ENCODE peak calls at places on chromosome 12, in ten cellular contexts. One of them, this sample, is unnamed.

GRCh38 chr12:101038289-101038871 is 171.7 kb downstream of the SLC5A8 start:
- DNase-seq in uterus: no peak
- DNase-seq in PC-9: no peak
- DNase-seq in fibroblast of lung: peak; percentile 12
- DNase-seq in astrocyte: no peak
- DNase-seq in lung: no peak
- DNase-seq in cardiac muscle cell: no peak
- DNase-seq in coronary artery: no peak
- DNase-seq in aorta: no peak
- DNase-seq in small intestine: no peak
- DNase-seq in this sample: no peak

GRCh38 chr12:82817368-82817767 is 130.7 kb downstream of the TMTC2 start:
- DNase-seq in fibroblast of lung: no peak
- DNase-seq in astrocyte: no peak
- DNase-seq in small intestine: no peak
- DNase-seq in lung: no peak
- DNase-seq in coronary artery: no peak
- DNase-seq in uterus: no peak
- DNase-seq in aorta: no peak
- DNase-seq in cardiac muscle cell: no peak
- DNase-seq in PC-9: no peak
- DNase-seq in this sample: no peak

GRCh38 chr12:1384910-1385309 is 209.5 kb downstream of the FBXL14 start:
- DNase-seq in astrocyte: no peak
- DNase-seq in aorta: no peak
- DNase-seq in small intestine: no peak
- DNase-seq in cardiac muscle cell: no peak
- DNase-seq in fibroblast of lung: peak; percentile 6
- DNase-seq in PC-9: no peak
- DNase-seq in coronary artery: no peak
- DNase-seq in uterus: no peak
- DNase-seq in lung: no peak
- DNase-seq in this sample: no peak

GRCh38 chr12:58046281-58046680 is 104.9 kb downstream of the ATP23 start:
- DNase-seq in fibroblast of lung: peak; percentile 6
- DNase-seq in uterus: no peak
- DNase-seq in coronary artery: no peak
- DNase-seq in cardiac muscle cell: no peak
- DNase-seq in PC-9: no peak
- DNase-seq in astrocyte: no peak
- DNase-seq in aorta: no peak
- DNase-seq in lung: no peak
- DNase-seq in small intestine: no peak
- DNase-seq in this sample: no peak

GRCh38 chr12:120994589-120995337 is 16.4 kb downstream of the HNF1A start:
- DNase-seq in coronary artery: no peak
- DNase-seq in lung: no peak
- DNase-seq in astrocyte: no peak
- DNase-seq in cardiac muscle cell: no peak
- DNase-seq in uterus: no peak
- DNase-seq in aorta: no peak
- DNase-seq in small intestine: no peak
- DNase-seq in fibroblast of lung: no peak
- DNase-seq in PC-9: no peak
- DNase-seq in this sample: no peak

GRCh38 chr12:100168562-100168961 is 25.9 kb upstream of the BLTP3B start:
- DNase-seq in coronary artery: no peak
- DNase-seq in PC-9: no peak
- DNase-seq in aorta: no peak
- DNase-seq in lung: no peak
- DNase-seq in uterus: no peak
- DNase-seq in astrocyte: no peak
- DNase-seq in fibroblast of lung: no peak
- DNase-seq in small intestine: no peak
- DNase-seq in cardiac muscle cell: no peak
- DNase-seq in this sample: no peak

GRCh38 chr12:49288922-49289555 is 5.9 kb upstream of the PRPH start:
- DNase-seq in lung: no peak
- DNase-seq in cardiac muscle cell: no peak
- DNase-seq in aorta: no peak
- DNase-seq in coronary artery: no peak
- DNase-seq in astrocyte: no peak
- DNase-seq in PC-9: no peak
- DNase-seq in small intestine: no peak
- DNase-seq in fibroblast of lung: no peak
- DNase-seq in uterus: no peak
- DNase-seq in this sample: no peak

GRCh38 chr12:92138144-92138543 is 7.5 kb downstream of the BTG1 start:
- DNase-seq in uterus: no peak
- DNase-seq in coronary artery: no peak
- DNase-seq in small intestine: no peak
- DNase-seq in PC-9: no peak
- DNase-seq in fibroblast of lung: peak; percentile 43
- DNase-seq in astrocyte: no peak
- DNase-seq in aorta: no peak
- DNase-seq in lung: no peak
- DNase-seq in cardiac muscle cell: no peak
- DNase-seq in this sample: no peak

GRCh38 chr12:94792690-94793089 is 142.3 kb upstream of the TMCC3 start:
- DNase-seq in coronary artery: no peak
- DNase-seq in aorta: no peak
- DNase-seq in small intestine: no peak
- DNase-seq in astrocyte: no peak
- DNase-seq in PC-9: no peak
- DNase-seq in cardiac muscle cell: no peak
- DNase-seq in uterus: no peak
- DNase-seq in lung: no peak
- DNase-seq in fibroblast of lung: peak; percentile 49
- DNase-seq in this sample: peak; percentile 78

GRCh38 chr12:80707830-80708534 is 548 bp downstream of the MYF6 start:
- DNase-seq in cardiac muscle cell: no peak
- DNase-seq in uterus: no peak
- DNase-seq in small intestine: no peak
- DNase-seq in astrocyte: peak; percentile 6
- DNase-seq in coronary artery: no peak
- DNase-seq in aorta: no peak
- DNase-seq in PC-9: no peak
- DNase-seq in fibroblast of lung: no peak
- DNase-seq in lung: no peak
- DNase-seq in this sample: no peak

GRCh38 chr12:34297790-34298164 is 275.5 kb downstream of the ALG10 start:
- DNase-seq in astrocyte: no peak
- DNase-seq in aorta: no peak
- DNase-seq in small intestine: no peak
- DNase-seq in coronary artery: no peak
- DNase-seq in cardiac muscle cell: no peak
- DNase-seq in PC-9: no peak
- DNase-seq in lung: no peak
- DNase-seq in fibroblast of lung: no peak
- DNase-seq in uterus: no peak
- DNase-seq in this sample: no peak

GRCh38 chr12:11719678-11720099 is 70.2 kb downstream of the ETV6 start:
- DNase-seq in coronary artery: peak; percentile 79
- DNase-seq in small intestine: no peak
- DNase-seq in uterus: no peak
- DNase-seq in astrocyte: peak; percentile 97
- DNase-seq in fibroblast of lung: peak; percentile 75
- DNase-seq in PC-9: no peak
- DNase-seq in cardiac muscle cell: no peak
- DNase-seq in aorta: peak; percentile 90
- DNase-seq in lung: peak; percentile 50
- DNase-seq in this sample: peak; percentile 52

GRCh38 chr12:32583535-32583934 is 95.6 kb upstream of the DNM1L start:
- DNase-seq in cardiac muscle cell: no peak
- DNase-seq in PC-9: no peak
- DNase-seq in uterus: no peak
- DNase-seq in small intestine: no peak
- DNase-seq in coronary artery: no peak
- DNase-seq in lung: no peak
- DNase-seq in aorta: no peak
- DNase-seq in fibroblast of lung: peak; percentile 70
- DNase-seq in astrocyte: peak; percentile 57
- DNase-seq in this sample: peak; percentile 30

GRCh38 chr12:101859664-101860607 is 17.4 kb upstream of the DRAM1 start:
- DNase-seq in aorta: no peak
- DNase-seq in fibroblast of lung: no peak
- DNase-seq in small intestine: no peak
- DNase-seq in astrocyte: no peak
- DNase-seq in PC-9: peak; percentile 38
- DNase-seq in uterus: no peak
- DNase-seq in cardiac muscle cell: no peak
- DNase-seq in lung: no peak
- DNase-seq in coronary artery: no peak
- DNase-seq in this sample: no peak

DNA sequence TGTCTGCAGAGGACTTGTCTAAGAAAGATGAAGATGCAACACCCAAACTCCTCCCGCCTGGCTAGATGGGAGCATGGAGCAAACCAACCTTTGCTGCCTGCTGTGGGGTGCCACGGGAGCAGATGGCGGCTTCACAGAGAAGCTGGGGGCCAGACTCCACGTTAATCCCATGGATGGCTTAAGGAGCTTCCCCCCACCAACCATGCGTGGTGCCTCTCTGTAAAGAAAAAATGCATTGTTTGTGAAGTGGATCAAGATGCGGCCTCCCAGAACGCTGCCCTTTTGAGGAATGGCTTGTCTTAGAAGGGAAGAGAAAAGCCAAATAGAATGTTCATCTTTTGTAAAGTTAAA is 15.6 kb downstream of the MVK start:
- DNase-seq in aorta: no peak
- DNase-seq in uterus: no peak
- DNase-seq in fibroblast of lung: no peak
- DNase-seq in astrocyte: no peak
- DNase-seq in coronary artery: no peak
- DNase-seq in cardiac muscle cell: no peak
- DNase-seq in small intestine: no peak
- DNase-seq in lung: no peak
- DNase-seq in PC-9: no peak
- DNase-seq in this sample: no peak
- H3K27ac ChIP-seq in aorta: no peak overlapping the region
- H3K27ac ChIP-seq in uterus: no peak overlapping the region
- H3K27ac ChIP-seq in fibroblast of lung: no peak overlapping the region
- H3K27ac ChIP-seq in astrocyte: no peak overlapping the region
- H3K27ac ChIP-seq in coronary artery: no peak overlapping the region
- H3K27ac ChIP-seq in cardiac muscle cell: no peak overlapping the region
- H3K27ac ChIP-seq in small intestine: peak overlapping the region; percentile 13
- H3K27ac ChIP-seq in lung: no peak overlapping the region
- H3K27ac ChIP-seq in PC-9: no peak overlapping the region
- H3K27ac ChIP-seq in this sample: no peak overlapping the region

DNA sequence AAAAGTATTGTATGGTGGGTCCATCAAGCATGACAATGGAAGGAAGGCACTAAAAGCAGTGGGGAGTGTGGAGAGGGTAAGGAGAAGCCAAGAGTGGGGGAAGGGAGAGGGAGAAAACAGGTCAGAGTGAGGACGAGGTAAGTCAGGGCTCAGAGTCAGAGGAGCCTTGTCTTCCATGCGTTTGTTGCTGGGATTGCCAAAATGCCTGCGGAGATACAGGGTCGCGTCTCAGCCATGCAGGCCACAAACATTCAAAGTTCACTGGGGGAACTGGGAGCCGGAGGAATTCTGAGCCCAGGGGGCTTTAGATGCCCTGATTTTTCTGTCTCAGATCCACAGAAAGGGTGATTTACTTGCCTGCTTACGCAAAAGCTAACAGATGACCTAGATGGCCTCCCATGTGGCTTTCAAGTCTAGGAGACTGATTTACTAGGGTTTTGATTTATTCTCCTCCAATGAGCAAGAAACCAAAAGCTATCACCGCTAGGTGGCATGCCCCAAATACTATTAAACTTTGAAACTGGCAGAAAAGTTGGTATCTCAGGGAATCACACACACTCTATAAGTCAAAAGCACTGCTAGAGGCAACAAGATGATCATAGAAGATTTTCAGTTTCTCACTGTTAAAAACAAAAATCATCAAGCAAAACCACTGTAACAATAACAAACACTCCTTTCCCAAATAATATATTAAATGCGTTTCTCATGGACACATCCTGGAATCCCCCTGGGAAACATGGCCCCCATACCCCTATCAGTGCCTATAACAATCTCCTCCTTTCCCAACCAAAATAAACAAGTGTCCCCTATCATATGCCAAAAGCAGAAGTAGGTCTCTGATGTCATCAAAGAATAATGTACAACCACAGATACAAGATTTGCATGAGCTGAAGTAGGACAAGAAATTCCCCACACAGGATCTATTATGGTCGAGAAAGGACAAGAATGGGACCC is 26.6 kb upstream of the MDM1 start:
- DNase-seq in uterus: peak; percentile 42
- DNase-seq in astrocyte: peak; percentile 60
- DNase-seq in fibroblast of lung: peak; percentile 84
- DNase-seq in cardiac muscle cell: peak; percentile 72
- DNase-seq in PC-9: peak; percentile 61
- DNase-seq in aorta: peak; percentile 49
- DNase-seq in lung: peak; percentile 54
- DNase-seq in small intestine: peak; percentile 74
- DNase-seq in coronary artery: no peak
- DNase-seq in this sample: peak; percentile 42
- H3K4me3 ChIP-seq in uterus: no peak overlapping the region
- H3K4me3 ChIP-seq in astrocyte: no peak overlapping the region
- H3K4me3 ChIP-seq in fibroblast of lung: no peak overlapping the region
- H3K4me3 ChIP-seq in cardiac muscle cell: no peak overlapping the region
- H3K4me3 ChIP-seq in PC-9: no peak overlapping the region
- H3K4me3 ChIP-seq in aorta: no peak overlapping the region
- H3K4me3 ChIP-seq in lung: no peak overlapping the region
- H3K4me3 ChIP-seq in small intestine: no peak overlapping the region
- H3K4me3 ChIP-seq in coronary artery: no peak overlapping the region
- H3K4me3 ChIP-seq in this sample: peak overlapping the region; percentile 9

GRCh38 chr12:41661141-41661540 is 473.0 kb downstream of the PDZRN4 start:
- DNase-seq in coronary artery: no peak
- DNase-seq in uterus: no peak
- DNase-seq in astrocyte: no peak
- DNase-seq in small intestine: no peak
- DNase-seq in aorta: no peak
- DNase-seq in lung: no peak
- DNase-seq in fibroblast of lung: no peak
- DNase-seq in PC-9: no peak
- DNase-seq in cardiac muscle cell: peak; percentile 23
- DNase-seq in this sample: no peak
- H3K27ac ChIP-seq in coronary artery: no peak overlapping the region
- H3K27ac ChIP-seq in uterus: no peak overlapping the region
- H3K27ac ChIP-seq in astrocyte: no peak overlapping the region
- H3K27ac ChIP-seq in small intestine: no peak overlapping the region
- H3K27ac ChIP-seq in aorta: no peak overlapping the region
- H3K27ac ChIP-seq in lung: no peak overlapping the region
- H3K27ac ChIP-seq in fibroblast of lung: no peak overlapping the region
- H3K27ac ChIP-seq in PC-9: no peak overlapping the region
- H3K27ac ChIP-seq in cardiac muscle cell: no peak overlapping the region
- H3K27ac ChIP-seq in this sample: no peak overlapping the region

DNA sequence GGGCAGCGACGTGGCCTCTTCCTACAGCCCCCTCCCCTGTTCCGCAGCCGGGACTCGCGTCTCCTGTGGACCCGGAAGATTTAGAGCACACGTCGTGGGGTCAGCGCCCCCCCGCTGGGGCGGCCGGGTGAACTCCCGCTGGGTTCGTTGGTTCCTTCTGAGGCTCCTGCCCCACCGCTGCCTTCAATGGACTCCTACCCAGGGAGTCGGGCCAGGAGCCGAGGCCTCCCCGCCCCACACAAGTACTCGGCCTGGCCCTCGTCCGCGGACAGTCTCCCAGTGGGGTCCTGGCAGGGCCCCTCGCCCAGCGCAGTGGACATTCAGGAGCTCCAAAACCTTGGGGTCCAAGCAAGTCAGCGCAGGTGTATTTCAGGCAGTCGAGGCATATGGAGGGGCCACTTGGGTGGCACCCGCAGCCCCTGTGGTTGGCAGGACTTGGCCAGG is 1.2 kb downstream of the MMP17 start:
- DNase-seq in cardiac muscle cell: no peak
- DNase-seq in lung: no peak
- DNase-seq in PC-9: no peak
- DNase-seq in fibroblast of lung: peak; percentile 22
- DNase-seq in coronary artery: peak; percentile 73
- DNase-seq in small intestine: no peak
- DNase-seq in aorta: no peak
- DNase-seq in uterus: no peak
- DNase-seq in astrocyte: no peak
- DNase-seq in this sample: no peak
- H3K4me3 ChIP-seq in cardiac muscle cell: peak overlapping the region; percentile 19
- H3K4me3 ChIP-seq in lung: peak overlapping the region; percentile 0
- H3K4me3 ChIP-seq in PC-9: peak overlapping the region; percentile 37
- H3K4me3 ChIP-seq in fibroblast of lung: peak overlapping the region; percentile 67
- H3K4me3 ChIP-seq in coronary artery: peak overlapping the region; percentile 72
- H3K4me3 ChIP-seq in small intestine: peak overlapping the region; percentile 35
- H3K4me3 ChIP-seq in aorta: no peak overlapping the region
- H3K4me3 ChIP-seq in uterus: peak overlapping the region; percentile 50
- H3K4me3 ChIP-seq in astrocyte: peak overlapping the region; percentile 56
- H3K4me3 ChIP-seq in this sample: peak overlapping the region; percentile 30

This sample was measured in SJCRH30.